ENCODE peak calls at places on chromosomes 7 and 10, in five cellular contexts. One of them, this sample, is unnamed.

GRCh38 chr7:151361193-151361959 is 19.8 kb downstream of the NUB1 start:
- DNase-seq in GM10248: no peak
- DNase-seq in thoracic aorta: no peak
- DNase-seq in neural crest cell: no peak
- DNase-seq in BE2C: no peak
- DNase-seq in this sample: no peak

GRCh38 chr10:61283066-61283465 is 170.1 kb downstream of the TMEM26 start:
- DNase-seq in GM10248: no peak
- DNase-seq in thoracic aorta: no peak
- DNase-seq in neural crest cell: no peak
- DNase-seq in BE2C: no peak
- DNase-seq in this sample: no peak

GRCh38 chr7:115357213-115357999 is 435.5 kb downstream of the MDFIC start:
- DNase-seq in GM10248: no peak
- DNase-seq in thoracic aorta: no peak
- DNase-seq in neural crest cell: no peak
- DNase-seq in BE2C: no peak
- DNase-seq in this sample: peak; percentile 99

GRCh38 chr7:158431941-158432347 is 155.7 kb downstream of the PTPRN2 start:
- DNase-seq in GM10248: no peak
- DNase-seq in thoracic aorta: peak; percentile 30
- DNase-seq in neural crest cell: no peak
- DNase-seq in BE2C: no peak
- DNase-seq in this sample: no peak

GRCh38 chr10:59387951-59388431 is 25.6 kb upstream of the FAM13C start:
- DNase-seq in GM10248: no peak
- DNase-seq in thoracic aorta: no peak
- DNase-seq in neural crest cell: no peak
- DNase-seq in BE2C: no peak
- DNase-seq in this sample: peak; percentile 47

GRCh38 chr7:26369519-26370385 is 78.1 kb downstream of the SNX10 start:
- DNase-seq in GM10248: peak; percentile 26
- DNase-seq in thoracic aorta: no peak
- DNase-seq in neural crest cell: peak; percentile 50
- DNase-seq in BE2C: peak; percentile 30
- DNase-seq in this sample: peak; percentile 12

GRCh38 chr7:145915679-145916078 is 200.9 kb upstream of the CNTNAP2 start:
- DNase-seq in GM10248: no peak
- DNase-seq in thoracic aorta: no peak
- DNase-seq in neural crest cell: no peak
- DNase-seq in BE2C: no peak
- DNase-seq in this sample: no peak

GRCh38 chr7:152674860-152675760 is 831 bp downstream of the XRCC2 start:
- DNase-seq in GM10248: no peak
- DNase-seq in thoracic aorta: no peak
- DNase-seq in neural crest cell: peak; percentile 9
- DNase-seq in BE2C: peak; percentile 75
- DNase-seq in this sample: peak; percentile 31

GRCh38 chr10:59736749-59737148 is 16.5 kb downstream of the MRLN start:
- DNase-seq in GM10248: no peak
- DNase-seq in thoracic aorta: no peak
- DNase-seq in neural crest cell: no peak
- DNase-seq in BE2C: no peak
- DNase-seq in this sample: no peak

GRCh38 chr10:29389935-29390334 is 101.1 kb downstream of the LYZL1 start:
- DNase-seq in GM10248: no peak
- DNase-seq in thoracic aorta: no peak
- DNase-seq in neural crest cell: no peak
- DNase-seq in BE2C: no peak
- DNase-seq in this sample: no peak

GRCh38 chr10:1670541-1671365 is 66.6 kb downstream of the ADARB2 start:
- DNase-seq in GM10248: no peak
- DNase-seq in thoracic aorta: no peak
- DNase-seq in neural crest cell: no peak
- DNase-seq in BE2C: no peak
- DNase-seq in this sample: no peak

GRCh38 chr10:115163129-115163528 is 70.0 kb downstream of the ATRNL1 start:
- DNase-seq in GM10248: no peak
- DNase-seq in thoracic aorta: no peak
- DNase-seq in neural crest cell: no peak
- DNase-seq in BE2C: no peak
- DNase-seq in this sample: no peak

GRCh38 chr7:18577096-18577771 is 81.7 kb downstream of the HDAC9 start:
- DNase-seq in GM10248: no peak
- DNase-seq in thoracic aorta: no peak
- DNase-seq in neural crest cell: no peak
- DNase-seq in BE2C: no peak
- DNase-seq in this sample: no peak

GRCh38 chr10:111128331-111129167 is 51.7 kb downstream of the ADRA2A start:
- DNase-seq in GM10248: no peak
- DNase-seq in thoracic aorta: no peak
- DNase-seq in neural crest cell: no peak
- DNase-seq in BE2C: peak; percentile 50
- DNase-seq in this sample: no peak

GRCh38 chr7:132580717-132581285 is 4.5 kb upstream of the PLXNA4 start:
- DNase-seq in GM10248: peak; percentile 65
- DNase-seq in thoracic aorta: no peak
- DNase-seq in neural crest cell: peak; percentile 82
- DNase-seq in BE2C: peak; percentile 84
- DNase-seq in this sample: peak; percentile 30

GRCh38 chr10:69068549-69068948 is 19.4 kb upstream of the SRGN start:
- DNase-seq in GM10248: no peak
- DNase-seq in thoracic aorta: no peak
- DNase-seq in neural crest cell: no peak
- DNase-seq in BE2C: no peak
- DNase-seq in this sample: no peak

GRCh38 chr10:43192824-43193223 is 54.6 kb downstream of the CSGALNACT2 start:
- DNase-seq in GM10248: peak; percentile 18
- DNase-seq in thoracic aorta: no peak
- DNase-seq in neural crest cell: no peak
- DNase-seq in BE2C: no peak
- DNase-seq in this sample: no peak

GRCh38 chr7:66627876-66628360 is 763 bp upstream of the KCTD7 start:
- DNase-seq in GM10248: no peak
- DNase-seq in thoracic aorta: peak; percentile 2
- DNase-seq in neural crest cell: no peak
- DNase-seq in BE2C: no peak
- DNase-seq in this sample: no peak

GRCh38 chr7:155282671-155283070 is 15.0 kb upstream of the INSIG1 start:
- DNase-seq in GM10248: no peak
- DNase-seq in thoracic aorta: no peak
- DNase-seq in neural crest cell: no peak
- DNase-seq in BE2C: no peak
- DNase-seq in this sample: no peak
- TF ChIP-seq CTCF in GM10248: no peak
- TF ChIP-seq CTCF in thoracic aorta: no peak
- TF ChIP-seq CTCF in neural crest cell: no peak
- TF ChIP-seq CTCF in BE2C: no peak
- TF ChIP-seq CTCF in this sample: no peak

GRCh38 chr7:85052894-85053293 is 134.0 kb downstream of the SEMA3D start:
- DNase-seq in GM10248: no peak
- DNase-seq in thoracic aorta: no peak
- DNase-seq in neural crest cell: no peak
- DNase-seq in BE2C: no peak
- DNase-seq in this sample: no peak

GRCh38 chr7:85052056-85052737 is 134.7 kb downstream of the SEMA3D start:
- DNase-seq in GM10248: no peak
- DNase-seq in thoracic aorta: no peak
- DNase-seq in neural crest cell: no peak
- DNase-seq in BE2C: no peak
- DNase-seq in this sample: no peak

GRCh38 chr7:85055906-85056305 is 130.9 kb downstream of the SEMA3D start:
- DNase-seq in GM10248: no peak
- DNase-seq in thoracic aorta: no peak
- DNase-seq in neural crest cell: no peak
- DNase-seq in BE2C: no peak
- DNase-seq in this sample: no peak

GRCh38 chr7:85054306-85054705 is 132.6 kb downstream of the SEMA3D start:
- DNase-seq in GM10248: no peak
- DNase-seq in thoracic aorta: no peak
- DNase-seq in neural crest cell: no peak
- DNase-seq in BE2C: no peak
- DNase-seq in this sample: no peak
- TF ChIP-seq CTCF in GM10248: no peak
- TF ChIP-seq CTCF in thoracic aorta: no peak
- TF ChIP-seq CTCF in neural crest cell: no peak
- TF ChIP-seq CTCF in BE2C: no peak
- TF ChIP-seq CTCF in this sample: no peak

DNA sequence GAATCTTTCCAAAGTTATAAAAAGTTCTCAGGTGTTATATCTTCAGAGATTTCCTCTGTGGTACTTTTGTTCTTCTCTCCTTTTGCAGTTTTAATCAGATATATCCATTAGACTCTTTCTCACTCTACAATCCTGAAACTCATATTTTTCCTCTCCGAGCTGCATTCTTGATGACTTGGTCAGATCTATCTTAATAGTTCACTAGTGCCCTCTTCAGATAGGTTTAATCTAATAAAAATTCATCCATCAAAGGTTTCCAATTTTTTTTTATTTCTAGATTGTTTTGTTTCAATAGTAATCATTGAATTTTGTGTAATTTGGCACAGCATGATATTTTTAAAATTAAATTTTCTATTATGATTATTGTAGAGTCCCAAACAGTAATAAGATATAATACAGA is 21.8 kb upstream of the DGKB start:
- DNase-seq in GM10248: no peak
- DNase-seq in thoracic aorta: no peak
- DNase-seq in neural crest cell: no peak
- DNase-seq in BE2C: no peak
- DNase-seq in this sample: no peak
- TF ChIP-seq CTCF in GM10248: no peak
- TF ChIP-seq CTCF in thoracic aorta: no peak
- TF ChIP-seq CTCF in neural crest cell: no peak
- TF ChIP-seq CTCF in BE2C: no peak
- TF ChIP-seq CTCF in this sample: no peak

DNA sequence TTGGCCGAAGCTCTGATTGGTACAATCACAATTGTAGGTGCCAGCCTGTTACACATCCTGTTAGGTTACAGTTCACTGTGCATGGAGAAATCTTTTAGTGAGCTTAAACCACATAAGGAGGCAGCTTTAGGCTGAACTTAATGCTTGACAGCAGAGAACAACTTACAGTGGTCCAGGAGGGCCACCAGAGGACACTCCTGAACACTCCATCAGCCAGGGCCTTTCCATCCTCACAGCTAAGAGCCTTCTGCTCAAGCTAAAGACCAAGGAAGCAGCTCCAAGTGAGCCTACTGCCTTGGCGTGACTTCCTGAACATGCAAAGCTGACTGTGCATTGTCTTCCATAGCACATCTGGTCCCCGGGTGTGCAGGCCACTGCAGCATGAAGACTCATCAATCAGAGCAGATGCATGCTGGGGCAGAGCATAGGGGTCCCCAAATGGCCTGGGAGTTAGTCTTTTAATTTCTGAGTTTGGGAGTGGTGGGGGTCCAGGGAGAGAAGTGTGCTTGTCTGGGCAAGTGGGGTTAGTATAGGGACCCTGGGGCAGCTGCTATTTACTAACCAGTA is 105.0 kb downstream of the ZNF248 start:
- DNase-seq in GM10248: no peak
- DNase-seq in thoracic aorta: no peak
- DNase-seq in neural crest cell: no peak
- DNase-seq in BE2C: no peak
- DNase-seq in this sample: no peak
- TF ChIP-seq CTCF in GM10248: no peak
- TF ChIP-seq CTCF in thoracic aorta: no peak
- TF ChIP-seq CTCF in neural crest cell: no peak
- TF ChIP-seq CTCF in BE2C: no peak
- TF ChIP-seq CTCF in this sample: no peak

GRCh38 chr7:37921340-37921805 is 933 bp downstream of the EPDR1 start:
- DNase-seq in GM10248: peak; percentile 27
- DNase-seq in thoracic aorta: no peak
- DNase-seq in neural crest cell: no peak
- DNase-seq in BE2C: peak; percentile 37
- DNase-seq in this sample: no peak
- TF ChIP-seq CTCF in GM10248: peak; percentile 22
- TF ChIP-seq CTCF in thoracic aorta: no peak
- TF ChIP-seq CTCF in neural crest cell: peak; percentile 22
- TF ChIP-seq CTCF in BE2C: peak; percentile 28
- TF ChIP-seq CTCF in this sample: no peak

DNA sequence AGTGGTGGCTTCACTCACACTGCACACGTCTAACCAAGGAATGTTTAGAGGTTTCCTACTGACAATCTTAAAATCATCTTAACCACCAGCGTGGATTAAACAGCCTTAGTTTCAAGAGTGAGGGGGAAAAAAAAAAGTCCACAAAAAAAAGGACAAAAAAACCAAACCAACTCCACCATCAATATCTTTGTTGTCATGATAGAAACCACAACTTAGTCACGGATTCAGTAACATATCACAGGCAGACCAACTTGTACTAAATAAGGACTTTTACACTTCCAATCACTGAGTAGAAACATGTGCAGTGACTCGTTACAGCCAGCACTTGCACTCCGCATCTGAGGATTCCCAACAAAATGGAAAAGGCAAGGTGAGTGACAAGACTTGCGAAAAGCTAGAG is 46.5 kb downstream of the FAM171A1 start:
- DNase-seq in GM10248: no peak
- DNase-seq in thoracic aorta: no peak
- DNase-seq in neural crest cell: no peak
- DNase-seq in BE2C: no peak
- DNase-seq in this sample: no peak
- TF ChIP-seq CTCF in GM10248: no peak
- TF ChIP-seq CTCF in thoracic aorta: no peak
- TF ChIP-seq CTCF in neural crest cell: no peak
- TF ChIP-seq CTCF in BE2C: no peak
- TF ChIP-seq CTCF in this sample: no peak

GRCh38 chr10:133351408-133352318 is 4.5 kb downstream of the PRAP1 start:
- DNase-seq in GM10248: no peak
- DNase-seq in thoracic aorta: no peak
- DNase-seq in neural crest cell: no peak
- DNase-seq in BE2C: no peak
- DNase-seq in this sample: no peak
- TF ChIP-seq CTCF in GM10248: no peak
- TF ChIP-seq CTCF in thoracic aorta: no peak
- TF ChIP-seq CTCF in neural crest cell: no peak
- TF ChIP-seq CTCF in BE2C: no peak
- TF ChIP-seq CTCF in this sample: peak; percentile 8

GRCh38 chr7:125059861-125060456 is 130.3 kb upstream of the POT1 start:
- DNase-seq in GM10248: no peak
- DNase-seq in thoracic aorta: no peak
- DNase-seq in neural crest cell: no peak
- DNase-seq in BE2C: no peak
- DNase-seq in this sample: no peak
- TF ChIP-seq CTCF in GM10248: peak; percentile 29
- TF ChIP-seq CTCF in thoracic aorta: peak; percentile 13
- TF ChIP-seq CTCF in neural crest cell: peak; percentile 72
- TF ChIP-seq CTCF in BE2C: peak; percentile 27
- TF ChIP-seq CTCF in this sample: no peak

GRCh38 chr7:37097276-37097675 is 351.4 kb downstream of the ELMO1 start:
- DNase-seq in GM10248: no peak
- DNase-seq in thoracic aorta: no peak
- DNase-seq in neural crest cell: no peak
- DNase-seq in BE2C: no peak
- DNase-seq in this sample: no peak
- TF ChIP-seq CTCF in GM10248: no peak
- TF ChIP-seq CTCF in thoracic aorta: no peak
- TF ChIP-seq CTCF in neural crest cell: no peak
- TF ChIP-seq CTCF in BE2C: peak; percentile 6
- TF ChIP-seq CTCF in this sample: no peak

This sample was measured in HFF-Myc.